ENCODE peak calls at places on chromosomes 7 and 10, in eight cellular contexts. D is neuronal stem cell; W is adrenal gland; T is effector memory CD4-positive, alpha-beta T cell; R is mucosa of descending colon; V is heart right ventricle; N is upper lobe of right lung; G is stomach. L is an unnamed sample. For H3K4me1, the result is how much of the 10 kb centered on the place peaks cover.

GRCh38 chr10:7362451-7362850 is 48.4 kb downstream of the SFMBT2 start:
- DNase-seq in D (no peak), W (no peak), T (no peak), R (no peak), V (no peak), N (no peak), G (no peak), L (no peak)

GRCh38 chr7:280461-280860 is 9.5 kb upstream of the FOXL3 start:
- DNase-seq in D (no peak), W (no peak), T (no peak), R (peak), V (no peak), N (no peak), G (no peak), L (no peak)

GRCh38 chr10:126927799-126928198 is 22.6 kb downstream of the DOCK1 start:
- DNase-seq in D (no peak), W (no peak), T (no peak), R (no peak), V (no peak), N (no peak), G (no peak), L (no peak)

GRCh38 chr10:77625379-77625778 is 12.2 kb downstream of the KCNMA1 start:
- DNase-seq in D (no peak), W (no peak), T (no peak), R (no peak), V (no peak), N (no peak), G (no peak), L (no peak)

GRCh38 chr10:27506280-27506679 is 2.2 kb downstream of the RAB18 start:
- DNase-seq in D (no peak), W (no peak), T (no peak), R (no peak), V (no peak), N (no peak), G (no peak), L (no peak)

GRCh38 chr10:121774404-121774803 is 153.4 kb downstream of the ATE1 start:
- DNase-seq in D (no peak), W (no peak), T (no peak), R (no peak), V (no peak), N (no peak), G (no peak), L (no peak)

GRCh38 chr7:131110294-131111080 is 217.2 kb upstream of the MKLN1 start:
- DNase-seq in D (peak), W (peak), T (no peak), R (no peak), V (no peak), N (no peak), G (no peak), L (no peak)

GRCh38 chr10:44363716-44364115 is 21.2 kb downstream of the CXCL12 start:
- DNase-seq in D (no peak), W (no peak), T (no peak), R (no peak), V (no peak), N (no peak), G (no peak), L (no peak)

GRCh38 chr10:132164801-132165278 is 21.9 kb upstream of the DPYSL4 start:
- DNase-seq in D (no peak), W (no peak), T (no peak), R (peak), V (peak), N (no peak), G (peak), L (no peak)

GRCh38 chr7:87877641-87878040 is 1.3 kb downstream of the DBF4 start:
- DNase-seq in D (no peak), W (no peak), T (no peak), R (no peak), V (no peak), N (no peak), G (no peak), L (no peak)

GRCh38 chr10:111298031-111298430 is 221.2 kb downstream of the ADRA2A start:
- DNase-seq in D (no peak), W (no peak), T (no peak), R (no peak), V (no peak), N (no peak), G (no peak), L (no peak)

DNA sequence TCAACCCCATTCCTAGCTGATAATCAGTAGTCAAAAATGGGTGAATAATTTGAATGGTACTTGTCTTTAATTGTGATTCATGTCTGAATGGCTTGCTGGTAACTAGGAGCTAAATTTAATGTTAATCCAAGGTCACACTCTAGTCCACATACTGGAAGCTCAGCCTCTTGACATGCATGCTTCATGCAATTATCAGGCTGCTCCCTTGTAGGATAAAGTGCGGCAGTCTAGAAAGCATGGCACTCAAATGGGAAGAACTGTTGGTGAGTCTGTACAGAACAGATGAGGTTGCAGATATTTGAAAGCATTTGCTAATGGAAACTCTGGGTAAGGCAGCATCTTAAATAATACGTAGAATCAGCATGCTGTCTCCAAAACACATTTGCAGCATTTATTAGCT is 499.4 kb downstream of the AUTS2 start:
- DNase-seq in D (no peak), W (no peak), T (no peak), R (no peak), V (no peak), N (no peak), G (no peak), L (no peak)
- H3K4me1 ChIP-seq in D (under half), W (under half), T (under half), R (under half), V (under half), N (under half), G (under half), L (under half)

DNA sequence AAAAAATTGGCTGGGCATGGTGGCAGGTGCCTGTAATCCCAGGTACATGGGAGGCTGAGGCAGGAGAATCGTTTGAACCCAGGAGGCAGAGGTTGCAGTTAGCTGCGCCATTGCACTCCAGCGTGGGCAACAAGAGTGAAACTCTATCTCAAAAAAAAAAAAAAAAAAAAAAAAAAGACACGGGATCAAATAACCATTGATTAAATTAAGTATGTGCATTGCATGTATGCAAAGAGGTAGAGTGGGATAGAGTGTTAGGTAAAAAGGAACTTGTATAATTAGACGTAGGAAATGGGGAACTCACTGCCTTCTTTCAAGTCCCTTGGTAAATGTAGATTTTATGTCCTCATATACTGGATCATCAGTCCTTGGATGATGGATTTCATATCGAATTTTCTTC is 13.1 kb downstream of the VCL start:
- DNase-seq in D (no peak), W (no peak), T (no peak), R (no peak), V (no peak), N (no peak), G (no peak), L (no peak)
- H3K4me1 ChIP-seq in D (under half), W (under half), T (under half), R (under half), V (under half), N (under half), G (under half), L (under half)

GRCh38 chr10:73865459-73866442 is 8.6 kb downstream of the CAMK2G start:
- DNase-seq in D (no peak), W (no peak), T (peak), R (peak), V (peak), N (peak), G (no peak), L (no peak)
- H3K4me1 ChIP-seq in D (under half), W (under half), T (under half), R (under half), V (under half), N (under half), G (under half), L (under half)

GRCh38 chr7:150516956-150517355 is 2.3 kb downstream of the GIMAP7 start:
- DNase-seq in D (no peak), W (no peak), T (no peak), R (no peak), V (no peak), N (no peak), G (no peak), L (no peak)
- H3K4me1 ChIP-seq in D (under half), W (under half), T (under half), R (under half), V (under half), N (under half), G (under half), L (under half)

L was measured in keratinocyte.